ENCODE peak calls at places on chromosome 18, in nine cellular contexts. D is heart left ventricle, A is A549, N is HCT116, S is upper lobe of left lung, F is Peyer's patch, X is uterus, J is IMR-90, L is GM12878. K is an unnamed sample. For H3K4me1, the result is how much of the 10 kb centered on the place peaks cover.

GRCh38 chr18:25314824-25315223 is 37.1 kb downstream of the ZNF521 start:
- DNase-seq in J (peak), D (no peak), X (no peak), S (no peak), F (no peak), A (no peak), N (no peak), L (no peak), K (no peak)

GRCh38 chr18:49658871-49659378 is 97.1 kb downstream of the LIPG start:
- DNase-seq in A (no peak), F (no peak), D (no peak), N (no peak), L (no peak), J (no peak), S (no peak), X (no peak), K (no peak)

GRCh38 chr18:48836806-48837615 is 113.8 kb downstream of the SMAD7 start:
- DNase-seq in F (no peak), L (no peak), J (no peak), A (no peak), N (no peak), D (peak), S (no peak), X (no peak), K (no peak)

GRCh38 chr18:25646971-25647370 is 295.0 kb upstream of the ZNF521 start:
- DNase-seq in X (no peak), A (no peak), F (no peak), N (no peak), J (peak), L (no peak), D (no peak), S (no peak), K (no peak)

GRCh38 chr18:57542801-57543427 is 43.6 kb downstream of the FECH start:
- DNase-seq in F (no peak), L (no peak), N (no peak), S (no peak), D (no peak), J (peak), A (no peak), X (no peak), K (no peak)

GRCh38 chr18:33022370-33022769 is 249.5 kb upstream of the KLHL14 start:
- DNase-seq in L (no peak), N (no peak), S (no peak), D (no peak), J (no peak), X (no peak), A (no peak), F (no peak), K (no peak)

GRCh38 chr18:67359868-67360838 is 156.4 kb downstream of the DSEL start:
- DNase-seq in F (no peak), J (peak), X (peak), A (peak), N (no peak), S (no peak), L (no peak), D (no peak), K (peak)

GRCh38 chr18:59340817-59341216 is 18.2 kb downstream of the LMAN1 start:
- DNase-seq in L (no peak), D (no peak), S (no peak), N (no peak), F (no peak), J (no peak), X (no peak), A (no peak), K (no peak)

GRCh38 chr18:48802543-48803428 is 148.0 kb downstream of the SMAD7 start:
- DNase-seq in F (no peak), L (no peak), X (peak), A (no peak), D (no peak), J (no peak), S (peak), N (no peak), K (peak)

GRCh38 chr18:498901-499300 is 1.6 kb downstream of the COLEC12 start:
- DNase-seq in A (no peak), S (no peak), J (no peak), N (no peak), X (no peak), F (no peak), D (no peak), L (no peak), K (no peak)

GRCh38 chr18:45636110-45636509 is 20.8 kb downstream of the SLC14A2 start:
- DNase-seq in L (no peak), F (no peak), D (no peak), S (no peak), J (no peak), X (no peak), A (no peak), N (no peak), K (no peak)

GRCh38 chr18:10247402-10248117 is 206.9 kb upstream of the APCDD1 start:
- DNase-seq in L (no peak), X (peak), S (no peak), D (peak), F (no peak), N (no peak), J (no peak), A (no peak), K (no peak)

GRCh38 chr18:24989760-24990547 is 362.0 kb downstream of the ZNF521 start:
- DNase-seq in N (no peak), A (no peak), L (no peak), S (no peak), X (no peak), D (no peak), F (no peak), J (no peak), K (no peak)

GRCh38 chr18:50937183-50937582 is 30.7 kb upstream of the ELAC1 start:
- DNase-seq in A (no peak), L (no peak), J (no peak), N (no peak), F (no peak), X (no peak), D (no peak), S (no peak), K (no peak)

GRCh38 chr18:73923866-73924265 is 223.8 kb downstream of the FBXO15 start:
- DNase-seq in X (no peak), D (no peak), L (no peak), S (no peak), J (peak), A (no peak), N (no peak), F (no peak), K (no peak)

GRCh38 chr18:48955528-48956261 is 4.9 kb upstream of the SMAD7 start:
- DNase-seq in J (peak), D (peak), S (peak), X (peak), A (no peak), N (no peak), F (no peak), L (no peak), K (peak)

GRCh38 chr18:9437049-9437448 is 38.3 kb upstream of the RALBP1 start:
- DNase-seq in D (no peak), L (no peak), J (peak), A (no peak), S (no peak), F (no peak), N (no peak), X (no peak), K (no peak)

GRCh38 chr18:55509631-55510372 is 78.2 kb downstream of the TCF4 start:
- DNase-seq in D (no peak), F (no peak), N (no peak), A (no peak), J (peak), L (peak), X (no peak), S (no peak), K (no peak)

GRCh38 chr18:40159141-40160017 is 1795.7 kb upstream of the PIK3C3 start:
- DNase-seq in S (no peak), A (peak), L (peak), X (no peak), J (peak), D (no peak), N (peak), F (no peak), K (no peak)

GRCh38 chr18:70397259-70397925 is 108.5 kb downstream of the SOCS6 start:
- DNase-seq in S (no peak), D (no peak), X (no peak), J (peak), F (no peak), N (no peak), A (no peak), L (no peak), K (no peak)

GRCh38 chr18:48845174-48845573 is 105.6 kb downstream of the SMAD7 start:
- DNase-seq in S (no peak), J (no peak), D (peak), A (no peak), N (no peak), F (no peak), X (no peak), L (no peak), K (no peak)

GRCh38 chr18:24799176-24799575 is 338.7 kb downstream of the HRH4 start:
- DNase-seq in A (no peak), N (no peak), X (no peak), L (no peak), F (no peak), J (peak), S (no peak), D (no peak), K (no peak)

GRCh38 chr18:24420551-24420950 is 5.9 kb upstream of the IMPACT start:
- DNase-seq in L (no peak), A (no peak), D (no peak), S (no peak), J (no peak), X (no peak), N (no peak), F (no peak), K (no peak)

GRCh38 chr18:49041677-49042570 is 91.2 kb upstream of the SMAD7 start:
- DNase-seq in A (peak), L (no peak), N (peak), D (no peak), F (peak), X (peak), S (peak), J (peak), K (peak)

GRCh38 chr18:68676913-68677312 is 38.0 kb downstream of the TMX3 start:
- DNase-seq in J (peak), N (no peak), L (no peak), D (no peak), X (no peak), F (no peak), S (no peak), A (no peak), K (no peak)

GRCh38 chr18:57175550-57175949 is 28.7 kb downstream of the BOD1L2 start:
- DNase-seq in S (no peak), J (no peak), L (no peak), N (no peak), X (no peak), F (no peak), D (no peak), A (no peak), K (no peak)

GRCh38 chr18:48330016-48330991 is 78.9 kb downstream of the ZBTB7C start:
- DNase-seq in X (no peak), A (peak), D (no peak), L (no peak), J (peak), S (no peak), N (peak), F (no peak), K (no peak)

GRCh38 chr18:74063023-74063422 is 84.6 kb downstream of the FBXO15 start:
- DNase-seq in L (no peak), N (no peak), A (no peak), F (no peak), S (no peak), D (no peak), J (no peak), X (no peak), K (no peak)

GRCh38 chr18:74244554-74244953 is 47.2 kb downstream of the CYB5A start:
- DNase-seq in N (no peak), S (no peak), A (no peak), D (no peak), F (no peak), X (no peak), L (no peak), J (no peak), K (no peak)

GRCh38 chr18:38586327-38586726 is 1020.7 kb upstream of the CELF4 start:
- DNase-seq in X (no peak), A (no peak), S (no peak), J (no peak), F (no peak), L (no peak), D (no peak), N (no peak), K (no peak)

GRCh38 chr18:36312806-36313395 is 15.4 kb downstream of the FHOD3 start:
- DNase-seq in J (peak), N (no peak), L (no peak), A (no peak), F (no peak), S (no peak), X (no peak), D (no peak), K (no peak)
- H3K4me1 ChIP-seq in J (under half), N (under half), L (under half), A (under half), F (under half), S (under half), X (under half), D (under half), K (under half)

GRCh38 chr18:4016391-4017049 is 438.6 kb downstream of the DLGAP1 start:
- DNase-seq in S (no peak), J (no peak), X (no peak), L (no peak), N (no peak), D (no peak), A (no peak), F (no peak), K (no peak)

GRCh38 chr18:4020026-4020425 is 435.1 kb downstream of the DLGAP1 start:
- DNase-seq in S (no peak), J (no peak), A (no peak), X (no peak), F (no peak), L (no peak), D (no peak), N (no peak), K (no peak)

GRCh38 chr18:4017479-4017878 is 437.6 kb downstream of the DLGAP1 start:
- DNase-seq in N (peak), D (no peak), J (peak), S (no peak), F (no peak), L (no peak), X (no peak), A (peak), K (no peak)
- TF ChIP-seq CTCF in N (peak), D (no peak), J (no peak), S (no peak), F (no peak), L (no peak), X (no peak), A (peak), K (peak)

DNA sequence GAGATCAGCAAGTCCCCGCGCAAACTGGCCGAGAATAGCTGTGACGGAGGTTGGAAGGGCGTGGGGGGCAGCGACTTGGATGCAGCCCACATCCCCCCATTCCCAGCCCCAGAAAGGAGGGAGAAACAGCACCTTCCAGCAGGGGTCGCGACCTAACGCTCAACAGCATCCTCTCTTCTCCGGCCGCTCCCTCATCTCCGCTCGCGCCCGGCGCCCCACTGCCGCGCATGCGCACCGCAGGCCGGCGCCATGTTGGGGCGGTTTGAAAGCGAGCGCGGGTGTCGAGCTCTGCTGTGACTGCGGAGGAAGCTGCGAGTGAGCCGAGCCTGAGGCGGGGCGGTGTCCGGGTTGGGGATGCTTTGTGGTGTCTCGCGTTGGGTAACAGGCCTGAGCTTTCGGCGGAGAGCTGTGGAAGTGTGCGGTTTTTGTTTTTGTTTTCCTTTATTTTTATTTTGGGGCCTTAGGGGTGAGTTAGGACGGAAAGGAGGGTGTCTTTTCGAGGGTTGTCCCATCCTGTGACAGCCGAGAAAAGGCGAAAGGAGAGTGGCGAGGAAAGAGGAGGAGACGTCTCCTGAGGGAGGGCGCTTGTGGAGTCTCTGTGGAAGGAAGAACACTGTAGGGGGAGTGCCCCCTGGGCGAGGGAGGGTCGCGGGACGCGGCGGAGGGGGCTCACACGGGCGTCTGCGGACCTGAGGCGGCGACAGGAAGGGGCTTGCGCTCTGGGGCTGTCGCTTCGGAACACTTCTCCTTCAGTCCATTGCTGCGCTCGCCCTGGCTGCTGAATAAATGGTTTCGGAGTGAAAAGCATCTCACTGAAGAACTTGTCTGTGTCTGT is at the start of the genes C18orf54 and STARD6:
- DNase-seq in X (peak), L (peak), S (peak), F (peak), A (peak), D (peak), J (peak), N (peak), K (peak)
- TF ChIP-seq POLR2A in X (no peak), L (peak), S (no peak), F (no peak), A (peak), D (peak), J (peak), N (peak), K (peak)

DNA sequence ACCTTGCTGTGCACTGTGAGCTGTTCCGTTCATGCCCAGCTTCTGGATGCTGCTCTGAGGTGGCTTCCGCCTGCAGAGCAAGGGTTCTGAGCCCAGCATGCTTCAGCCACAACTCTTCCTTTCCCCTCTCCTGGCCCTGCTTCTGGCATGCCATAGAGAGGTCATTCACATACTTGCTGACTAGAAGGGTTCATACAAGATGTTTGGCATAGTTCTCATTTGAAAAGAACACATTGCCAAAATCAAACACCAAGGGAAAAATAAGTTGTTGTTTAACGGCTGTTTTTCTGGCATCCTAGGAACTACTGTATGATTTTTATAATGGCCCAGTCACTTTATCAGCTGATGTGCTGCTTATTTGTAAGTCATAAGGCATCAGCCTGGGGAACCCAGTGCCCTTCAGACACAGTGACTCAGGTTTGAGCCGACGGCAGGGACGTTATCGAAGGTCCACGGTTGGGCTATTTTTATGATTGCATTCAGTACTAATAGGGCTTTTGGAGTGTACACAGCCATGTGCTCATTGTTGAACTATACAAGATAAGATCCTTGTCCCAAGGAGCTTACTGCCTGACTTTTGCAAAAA is 53.9 kb upstream of the CTAGE1 start:
- DNase-seq in S (peak), F (no peak), N (no peak), L (no peak), J (peak), A (no peak), X (no peak), D (no peak), K (peak)
- H3K4me1 ChIP-seq in S (under half), F (under half), N (under half), L (under half), J (under half), A (under half), X (under half), D (under half), K (under half)

DNA sequence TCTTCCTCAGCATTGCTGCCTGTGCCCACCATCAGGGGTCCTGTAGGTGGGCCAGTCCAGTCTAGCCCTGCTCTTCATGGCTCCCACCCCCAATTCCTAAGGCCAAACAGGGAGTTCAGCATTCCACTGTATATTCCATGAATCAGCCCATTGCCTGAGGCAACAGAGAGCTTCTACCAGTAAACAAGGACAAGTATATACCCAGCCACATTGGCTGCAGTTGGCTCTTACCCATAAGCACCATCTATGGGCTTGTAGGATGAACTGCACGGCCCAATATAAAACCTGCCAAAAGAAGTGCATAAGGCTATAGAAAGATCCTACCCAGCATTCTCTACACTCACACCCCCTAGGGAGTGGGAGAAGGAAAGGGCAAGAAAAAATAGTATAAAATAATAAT is 95.1 kb upstream of the SALL3 start:
- DNase-seq in S (no peak), N (no peak), X (no peak), F (no peak), D (no peak), L (no peak), J (no peak), A (no peak), K (no peak)
- TF ChIP-seq CTCF in S (no peak), N (no peak), X (no peak), F (no peak), D (no peak), L (no peak), J (no peak), A (no peak), K (no peak)

GRCh38 chr18:36391426-36392145 is 94.1 kb downstream of the FHOD3 start:
- DNase-seq in A (no peak), J (no peak), S (no peak), L (no peak), N (no peak), F (no peak), X (no peak), D (no peak), K (no peak)
- TF ChIP-seq POLR2A in A (no peak), J (no peak), S (no peak), L (no peak), N (no peak), F (no peak), X (no peak), D (no peak), K (no peak)

DNA sequence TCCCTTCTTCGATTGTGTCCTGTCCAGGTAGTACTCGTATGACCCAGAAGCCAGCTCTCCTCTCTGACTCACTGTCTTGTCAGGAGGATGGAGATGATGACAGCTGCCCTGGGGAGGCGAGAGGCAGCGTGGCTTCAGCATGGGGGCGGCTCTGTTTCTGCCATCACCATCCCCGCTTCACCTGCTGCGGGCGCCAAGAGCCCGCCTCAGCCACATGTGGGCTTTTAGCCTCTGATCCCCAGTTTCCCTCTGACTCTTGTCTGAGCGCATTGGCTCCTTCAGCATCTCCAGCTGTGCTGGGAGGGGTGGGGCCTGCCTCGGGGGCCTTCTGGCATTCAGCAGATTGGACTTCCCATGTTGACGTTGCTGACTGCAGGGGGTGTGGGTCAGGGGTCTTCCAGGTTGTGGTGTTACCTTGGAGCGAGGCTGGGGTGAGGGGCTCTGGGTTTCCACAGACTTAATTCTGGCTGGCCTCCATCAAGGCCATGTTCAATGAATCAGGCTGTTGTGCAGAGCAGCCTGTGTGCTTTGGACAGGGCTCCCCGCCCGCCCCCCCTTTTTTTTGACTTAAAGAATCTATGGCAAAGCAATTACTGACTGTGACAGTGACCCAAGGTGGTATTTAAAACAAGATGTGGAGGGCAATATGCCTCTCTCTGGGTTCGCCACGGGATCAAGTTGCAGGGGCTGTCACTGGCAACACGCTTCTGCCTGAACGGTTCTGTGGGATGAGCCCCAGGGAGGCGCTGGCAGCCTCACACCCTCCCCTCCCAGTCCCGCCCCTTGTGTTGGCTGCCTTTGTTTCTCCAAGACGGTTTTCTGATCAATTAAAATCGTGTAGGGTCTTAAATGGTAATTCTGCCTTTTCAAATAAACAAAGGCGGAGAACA is 228.3 kb downstream of the LDLRAD4 start:
- DNase-seq in D (peak), X (no peak), N (no peak), A (peak), S (no peak), F (no peak), L (no peak), J (no peak), K (no peak)
- H3K4me1 ChIP-seq in D (under half), X (under half), N (under half), A (half or more), S (under half), F (under half), L (under half), J (under half), K (under half)

K was measured in body of pancreas.